ENCODE peak calls at places on chromosomes 6 and 20, in eight cellular contexts. O is lung, B is upper lobe of left lung, H is neuronal stem cell, V is DND-41, C is suprapubic skin, Q is kidney epithelial cell, E is H7. Y is an unnamed sample.

GRCh38 chr6:39432311-39433025 is 110.0 kb upstream of the KCNK16 start:
- DNase-seq in Q (no peak), B (no peak), V (no peak), O (no peak), C (no peak), E (no peak), H (no peak), Y (no peak)

GRCh38 chr20:40689100-40689942 is at the start of gene MAFB:
- DNase-seq in E (peak; percentile 98), C (peak; percentile 95), V (peak; percentile 87), B (peak; percentile 92), H (peak; percentile 91), Q (peak; percentile 14), O (peak; percentile 92), Y (peak; percentile 73)

GRCh38 chr6:98044791-98045190 is 761.8 kb upstream of the MMS22L start:
- DNase-seq in E (no peak), B (no peak), V (no peak), O (no peak), H (no peak), C (no peak), Q (no peak), Y (no peak)

GRCh38 chr6:14278000-14278399 is 160.4 kb downstream of the CD83 start:
- DNase-seq in Q (no peak), B (no peak), V (no peak), C (no peak), O (no peak), H (no peak), E (no peak), Y (no peak)

GRCh38 chr6:139430897-139431601 is 56.6 kb upstream of the CITED2 start:
- DNase-seq in E (no peak), V (no peak), H (no peak), O (no peak), C (no peak), B (peak; percentile 51), Q (no peak), Y (no peak)

GRCh38 chr20:23039885-23040508 is 4.9 kb downstream of the SSTR4 start:
- DNase-seq in B (no peak), C (no peak), O (no peak), V (peak; percentile 3), Q (no peak), E (no peak), H (no peak), Y (no peak)

GRCh38 chr20:46954490-46955038 is 59.9 kb downstream of the EYA2 start:
- DNase-seq in O (no peak), E (no peak), C (no peak), Q (no peak), V (no peak), H (no peak), B (no peak), Y (no peak)

GRCh38 chr6:93398723-93399122 is 20.6 kb downstream of the EPHA7 start:
- DNase-seq in H (no peak), E (no peak), B (no peak), O (no peak), Q (no peak), C (no peak), V (no peak), Y (no peak)

GRCh38 chr20:17928633-17929311 is 39.8 kb downstream of the SNX5 start:
- DNase-seq in O (no peak), C (no peak), B (no peak), V (no peak), H (no peak), Q (no peak), E (peak; percentile 76), Y (no peak)

GRCh38 chr6:1286972-1287600 is 24.8 kb upstream of the FOXQ1 start:
- DNase-seq in Q (peak; percentile 89), O (peak; percentile 84), B (peak; percentile 91), C (no peak), V (no peak), H (no peak), E (no peak), Y (no peak)

GRCh38 chr20:14067631-14068030 is 72.3 kb downstream of the MACROD2 start:
- DNase-seq in E (no peak), O (no peak), Q (no peak), B (no peak), V (no peak), C (no peak), H (no peak), Y (no peak)

GRCh38 chr20:38725959-38726848 is 1.9 kb downstream of the SLC32A1 start:
- DNase-seq in V (no peak), C (no peak), O (no peak), Q (no peak), E (peak; percentile 96), H (peak; percentile 84), B (no peak), Y (no peak)
- H3K4me3 ChIP-seq in V (no peak overlapping the region), C (no peak overlapping the region), O (no peak overlapping the region), Q (no peak overlapping the region), E (peak overlapping the region; percentile 20), H (no peak overlapping the region), B (no peak overlapping the region), Y (no peak overlapping the region)

DNA sequence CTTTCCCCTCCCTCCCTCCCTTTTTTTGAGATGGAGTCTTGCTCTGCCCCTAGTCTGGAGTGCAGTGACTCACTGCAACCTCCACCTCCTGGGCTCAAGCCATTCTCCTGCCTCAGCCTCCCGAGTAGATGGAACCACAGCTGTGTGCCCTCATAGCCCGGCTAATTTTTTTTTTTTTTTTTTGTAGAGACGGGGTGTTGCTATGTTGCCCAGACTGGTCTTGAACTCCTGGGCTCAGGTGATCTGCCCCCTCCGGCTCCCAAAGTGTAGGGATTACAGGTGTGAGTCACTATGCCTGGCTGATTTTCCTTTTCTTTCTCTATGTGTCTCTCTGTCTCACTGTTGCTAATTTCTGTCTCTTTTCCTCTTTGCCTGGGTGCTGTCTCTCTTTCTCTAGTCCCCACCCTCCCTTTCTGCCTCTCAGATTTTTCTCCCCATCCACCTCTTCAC is 61.2 kb downstream of the SRC start:
- DNase-seq in E (no peak), H (no peak), Q (no peak), O (no peak), C (no peak), B (no peak), V (peak; percentile 45), Y (no peak)
- H3K4me3 ChIP-seq in E (no peak overlapping the region), H (no peak overlapping the region), Q (no peak overlapping the region), O (no peak overlapping the region), C (peak overlapping the region; percentile 50), B (no peak overlapping the region), V (peak overlapping the region; percentile 57), Y (peak overlapping the region; percentile 49)

GRCh38 chr6:132907915-132908314 is 93.5 kb downstream of the RPS12 start:
- DNase-seq in Q (peak; percentile 35), C (no peak), B (no peak), V (no peak), E (no peak), O (no peak), H (no peak), Y (no peak)

GRCh38 chr6:132898376-132898775 is 84.0 kb downstream of the RPS12 start:
- DNase-seq in E (no peak), V (no peak), H (no peak), Q (no peak), B (no peak), O (no peak), C (no peak), Y (no peak)

GRCh38 chr6:132900849-132901248 is 86.5 kb downstream of the RPS12 start:
- DNase-seq in V (no peak), Q (no peak), H (no peak), B (no peak), E (no peak), C (no peak), O (no peak), Y (no peak)

GRCh38 chr6:132907231-132907630 is 92.9 kb downstream of the RPS12 start:
- DNase-seq in H (no peak), E (no peak), B (no peak), Q (no peak), O (no peak), C (no peak), V (no peak), Y (no peak)

GRCh38 chr6:132902866-132903265 is 88.5 kb downstream of the RPS12 start:
- DNase-seq in O (no peak), E (no peak), V (no peak), Q (no peak), C (no peak), H (no peak), B (no peak), Y (no peak)
- H3K4me3 ChIP-seq in O (no peak overlapping the region), E (no peak overlapping the region), V (no peak overlapping the region), Q (no peak overlapping the region), C (no peak overlapping the region), H (no peak overlapping the region), B (no peak overlapping the region), Y (no peak overlapping the region)

GRCh38 chr6:56963043-56963442 is 8.1 kb downstream of the BEND6 start:
- DNase-seq in E (no peak), C (no peak), B (no peak), O (no peak), V (no peak), H (no peak), Q (no peak), Y (no peak)
- H3K4me3 ChIP-seq in E (no peak overlapping the region), C (no peak overlapping the region), B (no peak overlapping the region), O (no peak overlapping the region), V (no peak overlapping the region), H (no peak overlapping the region), Q (no peak overlapping the region), Y (no peak overlapping the region)

GRCh38 chr6:161228911-161229591 is 44.8 kb downstream of the AGPAT4 start:
- DNase-seq in C (no peak), B (no peak), V (no peak), Q (peak; percentile 92), O (no peak), H (peak; percentile 17), E (no peak), Y (no peak)
- H3K4me3 ChIP-seq in C (no peak overlapping the region), B (no peak overlapping the region), V (no peak overlapping the region), Q (no peak overlapping the region), O (no peak overlapping the region), H (peak overlapping the region; percentile 7), E (no peak overlapping the region), Y (no peak overlapping the region)

DNA sequence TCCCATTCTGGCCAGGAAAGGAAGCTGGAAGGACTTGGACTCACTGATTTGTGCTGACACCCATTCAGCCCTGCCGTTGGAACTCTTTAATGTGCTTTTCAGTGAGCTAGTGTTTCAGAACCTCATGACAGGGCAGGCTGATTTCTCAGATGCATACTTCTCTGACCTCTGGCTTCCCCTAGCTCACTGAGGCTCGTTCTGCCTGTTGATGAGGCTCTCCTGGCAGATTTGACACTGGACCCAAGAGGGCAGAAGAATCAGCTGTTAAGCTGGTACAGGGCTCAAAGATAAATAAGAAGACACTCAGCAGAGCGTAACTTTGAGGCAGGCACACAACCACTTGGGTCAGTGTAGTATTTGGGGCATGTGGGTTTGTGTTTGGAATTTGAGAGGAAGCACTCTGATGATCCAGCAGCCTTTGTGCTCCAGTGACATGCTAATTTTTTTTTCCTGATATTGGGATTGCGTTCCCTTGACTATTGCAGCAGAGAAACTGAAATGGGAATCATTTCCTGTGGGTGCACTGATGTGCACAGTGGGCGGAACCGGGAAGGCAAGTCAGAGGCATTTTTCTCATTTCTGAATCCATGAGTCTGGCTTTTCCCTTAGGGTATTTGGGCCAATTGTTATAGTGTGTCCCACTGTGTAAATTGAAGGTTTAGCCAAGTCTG is 80.2 kb downstream of the CARMIL1 start:
- DNase-seq in O (peak; percentile 28), V (no peak), Q (peak; percentile 52), E (no peak), H (peak; percentile 6), B (no peak), C (no peak), Y (no peak)
- H3K4me3 ChIP-seq in O (no peak overlapping the region), V (no peak overlapping the region), Q (no peak overlapping the region), E (no peak overlapping the region), H (no peak overlapping the region), B (no peak overlapping the region), C (peak overlapping the region; percentile 11), Y (no peak overlapping the region)

Y was measured in Jurkat, Clone E6-1.